ENCODE peak calls at places on chromosomes 13 and 19, in ten cellular contexts. C is progenitor cell of endocrine pancreas; K is non-pigmented ciliary epithelial cell; O is NCI-H187; H is glutamatergic neuron; D is activated CD8-positive, alpha-beta memory T cell treated with anti-CD3 and anti-CD28 coated beads for 1 hour; J is mucosa of descending colon; P is amniotic stem cell; V is stimulated activated CD8-positive, alpha-beta memory T cell treated with anti-CD3 and anti-CD28 coated beads, Interleukin-4, amount 100 ng/mL, for 4 hours; Z is OCI-M1. R is an unnamed sample.

GRCh38 chr19:17302391-17303166 is 646 bp downstream of the ABHD8 start:
- DNase-seq in K (no peak), H (no peak), V (no peak), J (peak; percentile 76), D (no peak), C (no peak), Z (peak; percentile 46), O (no peak), P (no peak), R (no peak)

GRCh38 chr13:50016421-50016820 is 1.2 kb downstream of the KCNRG start:
- DNase-seq in O (no peak), V (no peak), J (no peak), Z (no peak), D (no peak), C (no peak), K (no peak), H (no peak), P (peak; percentile 17), R (no peak)

GRCh38 chr13:19985219-19985556 is 26.7 kb downstream of the ZMYM2 start:
- DNase-seq in D (no peak), O (no peak), V (no peak), K (no peak), H (no peak), Z (no peak), J (no peak), C (no peak), P (no peak), R (no peak)

GRCh38 chr19:1970806-1971502 is 30.0 kb downstream of the CSNK1G2 start:
- DNase-seq in V (no peak), P (no peak), J (no peak), D (no peak), O (no peak), H (no peak), Z (no peak), C (no peak), K (no peak), R (no peak)

GRCh38 chr13:33606692-33607091 is 211.3 kb upstream of the RFC3 start:
- DNase-seq in K (no peak), Z (peak; percentile 3), V (no peak), O (no peak), J (no peak), H (no peak), C (no peak), D (no peak), P (no peak), R (no peak)

GRCh38 chr13:110419391-110419791 is 112.3 kb downstream of the COL4A2 start:
- DNase-seq in O (no peak), P (no peak), C (no peak), Z (no peak), H (no peak), J (no peak), V (no peak), K (no peak), D (no peak), R (no peak)

GRCh38 chr13:113968463-113969310 is 5.2 kb downstream of the C13orf46 start:
- DNase-seq in O (no peak), J (peak; percentile 34), H (no peak), V (no peak), P (no peak), Z (no peak), K (no peak), C (no peak), D (no peak), R (no peak)

GRCh38 chr13:29925457-29925856 is 75.0 kb upstream of the UBL3 start:
- DNase-seq in V (no peak), O (no peak), P (no peak), H (no peak), Z (no peak), C (no peak), J (no peak), D (no peak), K (peak; percentile 58), R (no peak)

GRCh38 chr19:48815870-48816501 is 5.2 kb upstream of the BCAT2 start:
- DNase-seq in J (no peak), Z (peak; percentile 52), K (no peak), H (no peak), D (no peak), P (no peak), V (no peak), O (no peak), C (no peak), R (no peak)

GRCh38 chr19:38596057-38596981 is 21.4 kb downstream of the MAP4K1 start:
- DNase-seq in H (peak; percentile 80), V (no peak), C (peak; percentile 75), J (peak; percentile 69), D (no peak), O (peak; percentile 65), K (no peak), P (no peak), Z (no peak), R (peak; percentile 53)

GRCh38 chr19:11322269-11323024 is 17.0 kb downstream of the RAB3D start:
- DNase-seq in J (no peak), H (no peak), V (no peak), O (no peak), C (no peak), D (no peak), K (no peak), P (no peak), Z (peak; percentile 70), R (no peak)

GRCh38 chr13:100721885-100722512 is 47.4 kb upstream of the TMTC4 start:
- DNase-seq in J (no peak), V (no peak), O (peak; percentile 66), C (peak; percentile 27), P (peak; percentile 16), H (peak; percentile 73), Z (peak; percentile 69), D (peak; percentile 24), K (peak; percentile 1), R (no peak)

GRCh38 chr13:51707468-51707867 is 96.5 kb downstream of the DHRS12 start:
- DNase-seq in V (no peak), P (no peak), D (no peak), Z (no peak), H (no peak), O (no peak), J (no peak), K (no peak), C (no peak), R (no peak)

GRCh38 chr19:33407140-33407551 is 33.6 kb downstream of the CEBPG start:
- DNase-seq in Z (no peak), C (no peak), H (no peak), O (no peak), J (peak; percentile 46), P (no peak), D (no peak), K (no peak), V (no peak), R (no peak)

GRCh38 chr13:44040754-44041100 is 161.0 kb downstream of the LACC1 start:
- DNase-seq in D (no peak), K (no peak), C (no peak), H (no peak), Z (no peak), P (no peak), J (no peak), V (no peak), O (no peak), R (no peak)

GRCh38 chr13:69374036-69374435 is 733.6 kb upstream of the ATXN8OS start:
- DNase-seq in K (no peak), O (no peak), P (no peak), H (no peak), J (no peak), Z (no peak), C (no peak), D (no peak), V (no peak), R (no peak)

GRCh38 chr19:45296365-45296764 is 26.3 kb downstream of the CKM start:
- DNase-seq in H (no peak), O (no peak), K (no peak), P (no peak), D (no peak), Z (no peak), V (no peak), J (no peak), C (no peak), R (no peak)

GRCh38 chr13:46143239-46143701 is 38.4 kb upstream of the CPB2 start:
- DNase-seq in P (no peak), Z (no peak), H (no peak), D (no peak), J (no peak), C (no peak), O (no peak), V (no peak), K (no peak), R (no peak)

GRCh38 chr19:18167975-18168645 is 5.5 kb upstream of the IFI30 start:
- DNase-seq in Z (peak; percentile 59), K (no peak), V (peak; percentile 43), H (peak; percentile 73), P (no peak), C (no peak), D (no peak), J (no peak), O (no peak), R (no peak)

GRCh38 chr19:48568345-48568886 is 16.4 kb downstream of the SULT2B1 start:
- DNase-seq in J (peak; percentile 78), V (no peak), P (peak; percentile 83), O (no peak), D (no peak), H (peak; percentile 32), K (no peak), C (no peak), Z (peak; percentile 42), R (no peak)

GRCh38 chr19:3575260-3575741 is 2.6 kb downstream of the HMG20B start:
- DNase-seq in Z (peak; percentile 41), C (no peak), H (peak; percentile 72), J (no peak), D (no peak), K (no peak), V (no peak), O (no peak), P (no peak), R (no peak)

GRCh38 chr13:38849316-38849715 is 141.3 kb downstream of the STOML3 start:
- DNase-seq in D (no peak), P (no peak), O (no peak), K (no peak), J (no peak), C (no peak), H (no peak), Z (no peak), V (no peak), R (no peak)

GRCh38 chr13:93915269-93915809 is 564.1 kb downstream of the DCT start:
- DNase-seq in O (no peak), C (no peak), D (no peak), K (peak; percentile 24), J (no peak), H (no peak), Z (no peak), V (no peak), P (peak; percentile 12), R (no peak)

GRCh38 chr13:101397742-101398141 is 18.6 kb downstream of the NALCN start:
- DNase-seq in D (no peak), Z (no peak), V (no peak), P (peak; percentile 46), O (no peak), C (no peak), H (no peak), K (peak; percentile 73), J (no peak), R (no peak)

GRCh38 chr13:52319876-52320275 is 86.1 kb downstream of the THSD1 start:
- DNase-seq in O (no peak), H (no peak), V (no peak), K (no peak), J (no peak), P (no peak), D (no peak), Z (no peak), C (no peak), R (no peak)

GRCh38 chr19:40932008-40932959 is 50.3 kb upstream of the CYP2A7 start:
- DNase-seq in Z (no peak), V (no peak), P (no peak), J (no peak), O (no peak), H (no peak), K (no peak), D (no peak), C (no peak), R (no peak)

GRCh38 chr19:6610934-6611370 is 20.0 kb upstream of the CD70 start:
- DNase-seq in H (no peak), V (no peak), O (no peak), Z (no peak), C (no peak), J (no peak), D (no peak), K (peak; percentile 61), P (peak; percentile 92), R (no peak)

R was measured in NCI-H1417 treated with DMSO at 0.1 percent for 48 hours.